ENCODE peak calls at places on chromosomes 5 and 9, in ten cellular contexts. One of them, this sample, is unnamed.

GRCh38 chr5:96528262-96528661 is 95.2 kb upstream of the PCSK1 start:
- DNase-seq in H4: no peak
- DNase-seq in NB4: no peak
- DNase-seq in NCI-H1092 treated with DMSO at 0.1 percent for 48 hours: no peak
- DNase-seq in DMS79: no peak
- DNase-seq in germinal center: no peak
- DNase-seq in testis: no peak
- DNase-seq in AML-193: no peak
- DNase-seq in LoVo: no peak
- DNase-seq in Right ventricle myocardium superior: no peak
- DNase-seq in this sample: no peak

GRCh38 chr5:140351609-140352334 is 5.4 kb upstream of the HBEGF start:
- DNase-seq in H4: no peak
- DNase-seq in NB4: peak
- DNase-seq in NCI-H1092 treated with DMSO at 0.1 percent for 48 hours: peak
- DNase-seq in DMS79: peak
- DNase-seq in germinal center: peak
- DNase-seq in testis: peak
- DNase-seq in AML-193: peak
- DNase-seq in LoVo: peak
- DNase-seq in Right ventricle myocardium superior: no peak
- DNase-seq in this sample: peak

GRCh38 chr5:115952579-115952978 is 9.7 kb upstream of the LVRN start:
- DNase-seq in H4: no peak
- DNase-seq in NB4: no peak
- DNase-seq in NCI-H1092 treated with DMSO at 0.1 percent for 48 hours: no peak
- DNase-seq in DMS79: no peak
- DNase-seq in germinal center: no peak
- DNase-seq in testis: no peak
- DNase-seq in AML-193: no peak
- DNase-seq in LoVo: no peak
- DNase-seq in Right ventricle myocardium superior: no peak
- DNase-seq in this sample: no peak

GRCh38 chr5:103218164-103218563 is 40.4 kb upstream of the MACIR start:
- DNase-seq in H4: no peak
- DNase-seq in NB4: no peak
- DNase-seq in NCI-H1092 treated with DMSO at 0.1 percent for 48 hours: no peak
- DNase-seq in DMS79: no peak
- DNase-seq in germinal center: no peak
- DNase-seq in testis: no peak
- DNase-seq in AML-193: no peak
- DNase-seq in LoVo: no peak
- DNase-seq in Right ventricle myocardium superior: no peak
- DNase-seq in this sample: no peak

GRCh38 chr5:139888368-139888767 is 92.8 kb downstream of the PSD2 start:
- DNase-seq in H4: no peak
- DNase-seq in NB4: no peak
- DNase-seq in NCI-H1092 treated with DMSO at 0.1 percent for 48 hours: no peak
- DNase-seq in DMS79: no peak
- DNase-seq in germinal center: no peak
- DNase-seq in testis: no peak
- DNase-seq in AML-193: no peak
- DNase-seq in LoVo: no peak
- DNase-seq in Right ventricle myocardium superior: no peak
- DNase-seq in this sample: no peak

GRCh38 chr9:125747053-125747764 is at the start of gene PBX3:
- DNase-seq in H4: no peak
- DNase-seq in NB4: peak
- DNase-seq in NCI-H1092 treated with DMSO at 0.1 percent for 48 hours: peak
- DNase-seq in DMS79: no peak
- DNase-seq in germinal center: peak
- DNase-seq in testis: peak
- DNase-seq in AML-193: no peak
- DNase-seq in LoVo: peak
- DNase-seq in Right ventricle myocardium superior: peak
- DNase-seq in this sample: peak

GRCh38 chr9:4301302-4301701 is 1.4 kb upstream of the GLIS3 start:
- DNase-seq in H4: peak
- DNase-seq in NB4: peak
- DNase-seq in NCI-H1092 treated with DMSO at 0.1 percent for 48 hours: no peak
- DNase-seq in DMS79: no peak
- DNase-seq in germinal center: no peak
- DNase-seq in testis: no peak
- DNase-seq in AML-193: no peak
- DNase-seq in LoVo: no peak
- DNase-seq in Right ventricle myocardium superior: no peak
- DNase-seq in this sample: no peak

GRCh38 chr5:142977363-142978051 is 207.3 kb downstream of the ARHGAP26 start:
- DNase-seq in H4: peak
- DNase-seq in NB4: peak
- DNase-seq in NCI-H1092 treated with DMSO at 0.1 percent for 48 hours: no peak
- DNase-seq in DMS79: no peak
- DNase-seq in germinal center: no peak
- DNase-seq in testis: no peak
- DNase-seq in AML-193: peak
- DNase-seq in LoVo: no peak
- DNase-seq in Right ventricle myocardium superior: no peak
- DNase-seq in this sample: peak

GRCh38 chr9:78694950-78695349 is 398.0 kb downstream of the PSAT1 start:
- DNase-seq in H4: no peak
- DNase-seq in NB4: no peak
- DNase-seq in NCI-H1092 treated with DMSO at 0.1 percent for 48 hours: no peak
- DNase-seq in DMS79: no peak
- DNase-seq in germinal center: peak
- DNase-seq in testis: no peak
- DNase-seq in AML-193: no peak
- DNase-seq in LoVo: no peak
- DNase-seq in Right ventricle myocardium superior: no peak
- DNase-seq in this sample: no peak

GRCh38 chr9:34647651-34648050 is 1.2 kb downstream of the GALT start:
- DNase-seq in H4: no peak
- DNase-seq in NB4: no peak
- DNase-seq in NCI-H1092 treated with DMSO at 0.1 percent for 48 hours: no peak
- DNase-seq in DMS79: no peak
- DNase-seq in germinal center: no peak
- DNase-seq in testis: no peak
- DNase-seq in AML-193: no peak
- DNase-seq in LoVo: no peak
- DNase-seq in Right ventricle myocardium superior: no peak
- DNase-seq in this sample: no peak

This sample was measured in KBM-7.